ENCODE peak calls at places on chromosomes 12 and 14, in six cellular contexts. E, F, X, D, Y and P are unnamed samples.

GRCh38 chr14:34951286-34951685 is 31.5 kb upstream of the SRP54 start:
- DNase-seq in D (no peak), F (no peak), Y (peak; percentile 37), E (no peak), X (no peak), P (no peak)

GRCh38 chr14:101442451-101442850 is 118.8 kb upstream of the DIO3 start:
- DNase-seq in D (no peak), F (no peak), X (no peak), E (no peak), Y (peak; percentile 71), P (peak; percentile 11)

GRCh38 chr12:105369014-105369413 is 38.5 kb downstream of the C12orf75 start:
- DNase-seq in Y (peak; percentile 79), D (no peak), E (no peak), X (no peak), F (peak; percentile 30), P (no peak)

GRCh38 chr14:24317141-24317927 is 6.0 kb downstream of the LTB4R start:
- DNase-seq in X (no peak), Y (peak; percentile 23), F (peak; percentile 70), E (no peak), D (no peak), P (peak; percentile 27)

GRCh38 chr12:100767371-100767770 is 27.2 kb upstream of the ANO4 start:
- DNase-seq in E (no peak), D (no peak), X (no peak), F (no peak), Y (no peak), P (no peak)

GRCh38 chr12:82176761-82177490 is 181.3 kb downstream of the CCDC59 start:
- DNase-seq in X (no peak), D (no peak), Y (peak; percentile 69), E (no peak), F (no peak), P (no peak)

GRCh38 chr12:122537021-122537420 is 10.0 kb downstream of the KNTC1 start:
- DNase-seq in Y (peak; percentile 44), F (no peak), X (no peak), E (no peak), D (no peak), P (no peak)

GRCh38 chr12:71947645-71948105 is 9.0 kb downstream of the TPH2 start:
- DNase-seq in Y (peak; percentile 61), F (peak; percentile 63), X (no peak), E (peak; percentile 64), D (no peak), P (no peak)

GRCh38 chr14:63897706-63898105 is 44.9 kb downstream of the SYNE2 start:
- DNase-seq in Y (peak; percentile 88), D (no peak), F (no peak), X (no peak), E (no peak), P (peak; percentile 59)

GRCh38 chr14:72892103-72892878 is 1.6 kb downstream of the DPF3 start:
- DNase-seq in F (peak; percentile 55), X (no peak), Y (peak; percentile 46), D (no peak), E (no peak), P (no peak)

GRCh38 chr14:67815573-67816235 is 686 bp downstream of the ZFYVE26 start:
- DNase-seq in F (peak; percentile 41), Y (peak; percentile 66), E (no peak), X (no peak), D (no peak), P (no peak)

GRCh38 chr12:24600559-24600958 is 348.3 kb downstream of the BCAT1 start:
- DNase-seq in D (no peak), X (no peak), Y (peak; percentile 52), F (no peak), E (no peak), P (no peak)

GRCh38 chr14:67491741-67492504 is 3.4 kb upstream of the TMEM229B start:
- DNase-seq in F (no peak), Y (peak; percentile 15), E (no peak), D (no peak), X (no peak), P (no peak)

GRCh38 chr14:36452850-36453249 is 67.2 kb downstream of the NKX2-1 start:
- DNase-seq in E (no peak), Y (no peak), F (no peak), D (no peak), X (no peak), P (no peak)

GRCh38 chr12:92234533-92234932 is 88.9 kb upstream of the BTG1 start:
- DNase-seq in E (no peak), D (no peak), F (no peak), X (no peak), Y (no peak), P (no peak)

GRCh38 chr12:58668831-58669230 is 251.5 kb downstream of the LRIG3 start:
- DNase-seq in D (no peak), F (no peak), Y (peak; percentile 90), E (no peak), X (no peak), P (no peak)

GRCh38 chr14:26722258-26722657 is 124.4 kb upstream of the NOVA1 start:
- DNase-seq in D (no peak), F (no peak), E (no peak), X (no peak), Y (no peak), P (no peak)

GRCh38 chr12:73181244-73181643 is 909.1 kb downstream of the TRHDE start:
- DNase-seq in Y (no peak), E (no peak), F (no peak), D (no peak), X (no peak), P (no peak)

GRCh38 chr14:90062852-90063539 is 1.2 kb downstream of the KCNK13 start:
- DNase-seq in Y (no peak), F (no peak), D (no peak), E (no peak), X (no peak), P (no peak)

GRCh38 chr14:24900281-24900868 is 149.6 kb downstream of the STXBP6 start:
- DNase-seq in E (no peak), F (no peak), Y (peak; percentile 41), X (no peak), D (no peak), P (no peak)

GRCh38 chr12:45458238-45458637 is 242.3 kb downstream of the ANO6 start:
- DNase-seq in X (no peak), F (no peak), D (no peak), E (no peak), Y (no peak), P (no peak)

GRCh38 chr12:30754383-30754749 is 385 bp downstream of the CAPRIN2 start:
- DNase-seq in F (no peak), E (no peak), Y (no peak), D (no peak), X (no peak), P (no peak)

GRCh38 chr14:101254805-101255764 is 306.2 kb upstream of the DIO3 start:
- DNase-seq in E (no peak), Y (peak; percentile 86), X (no peak), F (no peak), D (peak; percentile 33), P (no peak)

GRCh38 chr12:97757431-97758091 is 295.0 kb downstream of the RMST start:
- DNase-seq in E (no peak), D (peak; percentile 11), X (no peak), F (no peak), Y (no peak), P (no peak)

DNA sequence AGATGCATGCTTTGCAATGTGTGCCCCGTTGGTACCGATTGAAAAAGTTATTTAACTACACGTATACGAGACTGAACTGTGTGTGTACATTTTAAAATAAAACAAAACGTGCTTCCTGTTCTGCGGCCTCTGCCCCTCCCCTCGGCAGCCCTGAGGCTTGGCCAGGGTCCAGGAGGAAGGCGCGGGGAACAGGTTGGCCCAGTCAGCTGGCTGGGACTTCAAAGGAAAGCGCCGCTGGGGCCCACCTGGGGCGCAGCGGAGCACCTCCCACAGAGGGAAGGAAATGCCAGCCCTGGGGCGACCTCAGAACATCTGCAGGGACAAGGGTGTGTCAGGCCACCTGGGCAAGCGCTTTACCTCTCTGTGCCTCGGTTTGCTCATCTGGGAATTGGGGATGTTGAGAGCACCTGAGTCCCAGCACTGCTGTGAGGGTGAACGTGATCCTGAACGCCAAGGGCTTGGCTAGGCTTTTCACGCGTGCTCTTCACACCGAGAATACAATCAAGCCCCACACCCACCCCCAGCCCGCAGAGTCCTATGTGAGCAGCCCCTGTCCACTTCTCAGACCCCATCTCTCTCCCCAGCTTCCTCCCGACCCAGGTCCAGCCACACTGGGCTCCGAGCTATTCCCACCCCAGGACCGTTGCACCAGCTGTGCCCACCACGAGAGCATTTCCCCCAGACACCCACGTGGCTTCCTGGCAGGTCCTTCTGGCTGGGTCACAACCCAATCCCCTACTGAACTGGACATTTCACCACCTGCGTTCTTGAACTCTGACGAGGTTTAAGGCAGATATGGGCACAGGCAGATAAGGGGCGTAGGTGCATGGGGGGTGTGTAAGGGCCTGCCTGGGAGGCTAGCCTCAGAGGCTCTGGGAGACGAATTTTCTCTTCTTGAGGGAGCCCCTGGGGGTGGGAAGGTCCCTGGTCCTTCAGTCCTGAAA is 41.9 kb upstream of the NCOR2 start:
- DNase-seq in Y (peak; percentile 57), E (peak; percentile 93), F (peak; percentile 96), X (peak; percentile 95), D (peak; percentile 44), P (peak; percentile 69)
- H3K4me3 ChIP-seq in Y (no peak overlapping the region), E (no peak overlapping the region), F (peak overlapping the region; percentile 55), X (no peak overlapping the region), D (no peak overlapping the region), P (no peak overlapping the region)

GRCh38 chr12:6873094-6874006 is at the start of gene SPSB2:
- DNase-seq in F (peak; percentile 94), X (peak; percentile 95), Y (peak; percentile 92), D (peak; percentile 93), E (peak; percentile 99), P (peak; percentile 94)

GRCh38 chr12:6871052-6871957 is 1.8 kb downstream of the SPSB2 start:
- DNase-seq in D (no peak), X (peak; percentile 81), E (no peak), F (peak; percentile 69), Y (peak; percentile 23), P (peak; percentile 25)

GRCh38 chr12:6868211-6869048 is 1.1 kb downstream of the TPI1 start:
- DNase-seq in Y (no peak), D (peak; percentile 52), F (no peak), X (no peak), E (no peak), P (peak; percentile 75)

GRCh38 chr12:6869049-6870021 is 2.0 kb downstream of the TPI1 start:
- DNase-seq in F (peak; percentile 83), D (peak; percentile 82), X (no peak), Y (peak; percentile 54), E (peak; percentile 89), P (peak; percentile 82)

GRCh38 chr12:6872073-6873048 is 742 bp downstream of the SPSB2 start:
- DNase-seq in E (peak; percentile 82), D (peak; percentile 76), F (peak; percentile 82), Y (peak; percentile 58), X (peak; percentile 80), P (peak; percentile 85)
- H3K4me1 ChIP-seq in E (peaks cover 15% of the 10 kb centered on the region), D (peaks cover 32% of the 10 kb centered on the region), F (peaks cover 31% of the 10 kb centered on the region), Y (peaks cover 28% of the 10 kb centered on the region), X (peaks cover 6% of the 10 kb centered on the region), P (peaks cover 41% of the 10 kb centered on the region)

DNA sequence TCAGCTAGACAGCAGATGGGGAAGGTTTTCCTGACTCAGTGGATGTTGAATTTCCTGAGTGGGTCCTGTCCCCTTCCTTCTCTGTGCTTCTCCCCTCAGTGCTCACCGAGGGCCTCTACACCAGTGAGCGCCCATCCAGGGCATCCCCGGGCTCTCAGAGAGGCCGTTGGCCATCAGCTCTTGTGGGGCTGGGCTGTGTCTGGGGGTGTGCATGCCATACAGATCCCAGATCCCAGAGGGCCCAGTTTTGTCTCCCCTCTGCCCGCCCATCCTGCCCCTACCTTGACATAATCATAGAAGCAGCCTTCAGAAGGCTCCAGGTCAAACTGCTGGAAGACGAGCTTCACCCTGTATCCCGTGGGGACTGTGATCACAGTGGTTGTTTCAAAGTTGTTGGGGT is 1.1 kb downstream of the C1R start:
- DNase-seq in D (no peak), X (no peak), E (no peak), Y (no peak), F (no peak), P (no peak)
- H3K27ac ChIP-seq in D (peak overlapping the region; percentile 68), X (no peak overlapping the region), E (peak overlapping the region; percentile 4), Y (no peak overlapping the region), F (no peak overlapping the region), P (no peak overlapping the region)

GRCh38 chr14:61751475-61751989 is 10.7 kb upstream of the SNAPC1 start:
- DNase-seq in E (no peak), F (no peak), Y (no peak), D (no peak), X (no peak), P (no peak)
- H3K4me3 ChIP-seq in E (peak overlapping the region; percentile 79), F (peak overlapping the region; percentile 72), Y (peak overlapping the region; percentile 58), D (peak overlapping the region; percentile 58), X (peak overlapping the region; percentile 28), P (no peak overlapping the region)